ENCODE peak calls at places on chromosomes 3 and 15, in six cellular contexts. Z, I, Y, J, F and X are unnamed samples.

GRCh38 chr3:89474333-89475130 is 367.1 kb downstream of the EPHA3 start:
- DNase-seq in Z (no peak), I (no peak), Y (no peak), J (no peak), F (no peak), X (no peak)

GRCh38 chr15:30042556-30042955 is 40.2 kb upstream of the GOLGA8J start:
- DNase-seq in Z (no peak), I (no peak), Y (no peak), J (no peak), F (no peak), X (no peak)

GRCh38 chr15:71455107-71455506 is 339.8 kb downstream of the THSD4 start:
- DNase-seq in Z (no peak), I (no peak), Y (peak), J (no peak), F (no peak), X (no peak)

GRCh38 chr3:124621498-124621897 is 108.8 kb upstream of the UMPS start:
- DNase-seq in Z (no peak), I (no peak), Y (no peak), J (no peak), F (no peak), X (no peak)

GRCh38 chr15:89666147-89666857 is 11.0 kb upstream of the KIF7 start:
- DNase-seq in Z (no peak), I (no peak), Y (peak), J (no peak), F (no peak), X (no peak)

GRCh38 chr3:8371085-8371551 is 130.5 kb upstream of the LMCD1 start:
- DNase-seq in Z (no peak), I (no peak), Y (no peak), J (no peak), F (no peak), X (no peak)

GRCh38 chr3:76724075-76724474 is 315.8 kb upstream of the ROBO2 start:
- DNase-seq in Z (no peak), I (no peak), Y (peak), J (no peak), F (no peak), X (no peak)

GRCh38 chr3:39432342-39432741 is 25.8 kb downstream of the RPSA start:
- DNase-seq in Z (no peak), I (no peak), Y (no peak), J (no peak), F (no peak), X (no peak)

GRCh38 chr3:127159547-127159946 is 33.4 kb upstream of the PRR23E start:
- DNase-seq in Z (no peak), I (no peak), Y (no peak), J (no peak), F (no peak), X (no peak)

GRCh38 chr3:11380314-11380713 is 108.1 kb downstream of the ATG7 start:
- DNase-seq in Z (no peak), I (no peak), Y (no peak), J (no peak), F (no peak), X (no peak)

GRCh38 chr3:19994796-19995195 is 17.3 kb downstream of the PP2D1 start:
- DNase-seq in Z (no peak), I (no peak), Y (no peak), J (no peak), F (no peak), X (no peak)

GRCh38 chr15:74543583-74543982 is 2.6 kb downstream of the ARID3B start:
- DNase-seq in Z (peak), I (no peak), Y (no peak), J (no peak), F (no peak), X (no peak)

GRCh38 chr15:70863450-70864218 is 9.7 kb upstream of the LARP6 start:
- DNase-seq in Z (no peak), I (no peak), Y (no peak), J (peak), F (no peak), X (no peak)

GRCh38 chr3:21859124-21859781 is 108.2 kb upstream of the ZNF385D start:
- DNase-seq in Z (no peak), I (no peak), Y (no peak), J (no peak), F (no peak), X (no peak)

GRCh38 chr3:166013073-166013679 is 176.0 kb upstream of the BCHE start:
- DNase-seq in Z (no peak), I (no peak), Y (peak), J (peak), F (no peak), X (no peak)

GRCh38 chr3:66053783-66054094 is 15.0 kb upstream of the MAGI1 start:
- DNase-seq in Z (no peak), I (no peak), Y (no peak), J (no peak), F (no peak), X (no peak)

GRCh38 chr15:81398910-81399551 is 25.0 kb upstream of the TMC3 start:
- DNase-seq in Z (no peak), I (no peak), Y (no peak), J (no peak), F (no peak), X (no peak)

GRCh38 chr3:104878395-104878794 is 488.3 kb upstream of the ALCAM start:
- DNase-seq in Z (no peak), I (no peak), Y (no peak), J (no peak), F (no peak), X (no peak)

GRCh38 chr3:32120480-32120879 is 14.1 kb downstream of the GPD1L start:
- DNase-seq in Z (no peak), I (no peak), Y (no peak), J (no peak), F (no peak), X (no peak)

GRCh38 chr3:111961461-111962269 is 17.2 kb upstream of the ABHD10 start:
- DNase-seq in Z (no peak), I (no peak), Y (no peak), J (no peak), F (no peak), X (no peak)

GRCh38 chr3:129664040-129664646 is 57.7 kb upstream of the PLXND1 start:
- DNase-seq in Z (no peak), I (no peak), Y (no peak), J (no peak), F (no peak), X (no peak)

GRCh38 chr3:185930393-185931107 is 7.3 kb downstream of the TRA2B start:
- DNase-seq in Z (no peak), I (no peak), Y (no peak), J (no peak), F (no peak), X (no peak)

GRCh38 chr15:101296418-101297405 is 1.7 kb upstream of the SNRPA1 start:
- DNase-seq in Z (no peak), I (no peak), Y (no peak), J (no peak), F (no peak), X (no peak)

GRCh38 chr3:57958642-57959406 is 49.4 kb upstream of the FLNB start:
- DNase-seq in Z (no peak), I (no peak), Y (no peak), J (no peak), F (no peak), X (no peak)

GRCh38 chr15:81108427-81108826 is 25.6 kb upstream of the CFAP161 start:
- DNase-seq in Z (no peak), I (no peak), Y (no peak), J (no peak), F (no peak), X (no peak)

GRCh38 chr15:39511915-39512260 is 69.0 kb upstream of the THBS1 start:
- DNase-seq in Z (no peak), I (no peak), Y (no peak), J (no peak), F (no peak), X (no peak)

GRCh38 chr3:188954590-188955208 is 217.1 kb upstream of the TPRG1 start:
- DNase-seq in Z (peak), I (peak), Y (peak), J (peak), F (peak), X (peak)

GRCh38 chr3:194640829-194641228 is 7.6 kb upstream of the TMEM44 start:
- DNase-seq in Z (no peak), I (no peak), Y (no peak), J (peak), F (no peak), X (no peak)

GRCh38 chr15:51649659-51650521 is 27.3 kb upstream of the DMXL2 start:
- DNase-seq in Z (peak), I (peak), Y (peak), J (peak), F (peak), X (no peak)

GRCh38 chr3:111668912-111669488 is 73.9 kb upstream of the ZBED2 start:
- DNase-seq in Z (no peak), I (no peak), Y (peak), J (peak), F (no peak), X (no peak)

GRCh38 chr3:42590989-42591756 is 513 bp downstream of the SS18L2 start:
- DNase-seq in Z (no peak), I (no peak), Y (no peak), J (no peak), F (no peak), X (no peak)

GRCh38 chr3:7275396-7275795 is 414.5 kb downstream of the GRM7 start:
- DNase-seq in Z (no peak), I (no peak), Y (no peak), J (no peak), F (no peak), X (no peak)

GRCh38 chr3:107993771-107994170 is 97.1 kb downstream of the CD47 start:
- DNase-seq in Z (no peak), I (no peak), Y (no peak), J (peak), F (no peak), X (no peak)

GRCh38 chr3:182327196-182327681 is 466.1 kb upstream of the ATP11B start:
- DNase-seq in Z (no peak), I (no peak), Y (no peak), J (no peak), F (no peak), X (no peak)

GRCh38 chr15:63366451-63366850 is 15.2 kb downstream of the CA12 start:
- DNase-seq in Z (no peak), I (no peak), Y (no peak), J (no peak), F (no peak), X (no peak)

GRCh38 chr3:68059628-68060027 is 405.2 kb upstream of the SUCLG2 start:
- DNase-seq in Z (no peak), I (no peak), Y (no peak), J (peak), F (no peak), X (no peak)

GRCh38 chr3:103690536-103690935 is 1255.7 kb downstream of the ZPLD1 start:
- DNase-seq in Z (no peak), I (no peak), Y (no peak), J (no peak), F (no peak), X (no peak)

GRCh38 chr3:69299344-69299743 is 86.5 kb downstream of the FRMD4B start:
- DNase-seq in Z (no peak), I (no peak), Y (no peak), J (no peak), F (no peak), X (no peak)

GRCh38 chr3:104126864-104127553 is 1239.7 kb upstream of the ALCAM start:
- DNase-seq in Z (no peak), I (no peak), Y (no peak), J (no peak), F (no peak), X (no peak)